ENCODE peak calls at places on chromosomes 1 and 21, in nine cellular contexts. X is PC-3, G is HCT116, J is fibroblast of lung, M is neuronal stem cell, O is trophoblast cell, B is H1, E is H9, R is endothelial cell of umbilical vein. P is an unnamed sample. For H3K4me1, the result is how much of the 10 kb centered on the place peaks cover.

GRCh38 chr1:41192456-41193188 is 49.5 kb downstream of the SCMH1 start:
- DNase-seq in X (no peak), G (no peak), J (no peak), M (no peak), O (no peak), B (no peak), E (no peak), R (no peak), P (no peak)

GRCh38 chr1:25793585-25794170 is 6.3 kb upstream of the SELENON start:
- DNase-seq in X (no peak), G (no peak), J (no peak), M (no peak), O (no peak), B (no peak), E (no peak), R (no peak), P (no peak)

GRCh38 chr21:43884861-43885370 is 19.9 kb downstream of the AGPAT3 start:
- DNase-seq in X (no peak), G (no peak), J (no peak), M (no peak), O (no peak), B (no peak), E (no peak), R (no peak), P (no peak)

GRCh38 chr1:24749886-24750285 is 4.6 kb downstream of the CLIC4 start:
- DNase-seq in X (no peak), G (no peak), J (peak), M (no peak), O (no peak), B (no peak), E (no peak), R (no peak), P (no peak)

GRCh38 chr1:94920061-94920460 is 6.8 kb downstream of the CNN3 start:
- DNase-seq in X (no peak), G (no peak), J (no peak), M (no peak), O (no peak), B (no peak), E (no peak), R (peak), P (no peak)

GRCh38 chr1:150564051-150564991 is 15.1 kb downstream of the MCL1 start:
- DNase-seq in X (no peak), G (no peak), J (no peak), M (no peak), O (no peak), B (no peak), E (no peak), R (no peak), P (no peak)

GRCh38 chr21:34908424-34909055 is 140.6 kb downstream of the RUNX1 start:
- DNase-seq in X (peak), G (no peak), J (no peak), M (no peak), O (peak), B (no peak), E (no peak), R (no peak), P (no peak)

GRCh38 chr21:28903448-28903847 is 89.2 kb downstream of the LTN1 start:
- DNase-seq in X (no peak), G (no peak), J (no peak), M (no peak), O (no peak), B (no peak), E (no peak), R (no peak), P (no peak)

GRCh38 chr1:156627313-156627880 is 8.2 kb downstream of the HAPLN2 start:
- DNase-seq in X (peak), G (peak), J (peak), M (no peak), O (peak), B (no peak), E (peak), R (peak), P (no peak)

GRCh38 chr1:59089922-59090457 is 206.9 kb upstream of the FGGY start:
- DNase-seq in X (peak), G (no peak), J (peak), M (no peak), O (no peak), B (no peak), E (no peak), R (no peak), P (no peak)

GRCh38 chr21:15894596-15894995 is 164.8 kb downstream of the USP25 start:
- DNase-seq in X (peak), G (no peak), J (peak), M (no peak), O (no peak), B (no peak), E (no peak), R (peak), P (no peak)

GRCh38 chr1:97091679-97092078 is 370.1 kb downstream of the PTBP2 start:
- DNase-seq in X (no peak), G (no peak), J (no peak), M (no peak), O (no peak), B (no peak), E (no peak), R (peak), P (no peak)

GRCh38 chr1:46673749-46674182 is 2.1 kb downstream of the TEX38 start:
- DNase-seq in X (peak), G (no peak), J (peak), M (no peak), O (peak), B (no peak), E (no peak), R (peak), P (no peak)

GRCh38 chr1:51310871-51311613 is 19.3 kb downstream of the TTC39A start:
- DNase-seq in X (no peak), G (no peak), J (no peak), M (no peak), O (no peak), B (no peak), E (no peak), R (peak), P (no peak)

GRCh38 chr1:59543211-59543668 is 246.3 kb downstream of the FGGY start:
- DNase-seq in X (no peak), G (no peak), J (no peak), M (no peak), O (no peak), B (no peak), E (no peak), R (no peak), P (no peak)

GRCh38 chr1:169368406-169368769 is 393 bp downstream of the BLZF1 start:
- DNase-seq in X (peak), G (no peak), J (peak), M (no peak), O (peak), B (no peak), E (peak), R (peak), P (no peak)

GRCh38 chr1:27284425-27285287 is 37.3 kb upstream of the TMEM222 start:
- DNase-seq in X (peak), G (peak), J (peak), M (peak), O (peak), B (no peak), E (peak), R (peak), P (peak)

GRCh38 chr1:169161512-169162194 is 55.2 kb downstream of the ATP1B1 start:
- DNase-seq in X (peak), G (peak), J (peak), M (no peak), O (no peak), B (no peak), E (no peak), R (no peak), P (no peak)

GRCh38 chr1:61606448-61607312 is 118.3 kb downstream of the TM2D1 start:
- DNase-seq in X (peak), G (no peak), J (peak), M (no peak), O (no peak), B (no peak), E (no peak), R (peak), P (no peak)

GRCh38 chr1:96309783-96310182 is 411.8 kb upstream of the PTBP2 start:
- DNase-seq in X (peak), G (no peak), J (peak), M (no peak), O (peak), B (no peak), E (no peak), R (no peak), P (peak)

GRCh38 chr1:46087891-46088290 is 44.5 kb downstream of the PIK3R3 start:
- DNase-seq in X (no peak), G (no peak), J (no peak), M (no peak), O (no peak), B (no peak), E (no peak), R (no peak), P (no peak)

GRCh38 chr21:31030367-31031106 is 7.7 kb downstream of the KRTAP19-8 start:
- DNase-seq in X (no peak), G (no peak), J (no peak), M (no peak), O (no peak), B (no peak), E (no peak), R (no peak), P (no peak)

GRCh38 chr1:37255111-37255795 is 219.1 kb upstream of the ZC3H12A start:
- DNase-seq in X (peak), G (no peak), J (no peak), M (peak), O (no peak), B (peak), E (peak), R (peak), P (no peak)

GRCh38 chr1:58062635-58063034 is 483.9 kb downstream of the OMA1 start:
- DNase-seq in X (no peak), G (no peak), J (no peak), M (no peak), O (peak), B (no peak), E (no peak), R (no peak), P (peak)

GRCh38 chr1:234281826-234282489 is 91.3 kb upstream of the COA6 start:
- DNase-seq in X (no peak), G (no peak), J (no peak), M (peak), O (no peak), B (no peak), E (no peak), R (no peak), P (no peak)

GRCh38 chr1:59592924-59593323 is 221.8 kb upstream of the HOOK1 start:
- DNase-seq in X (no peak), G (no peak), J (no peak), M (no peak), O (no peak), B (no peak), E (no peak), R (no peak), P (no peak)

GRCh38 chr21:20971296-20971921 is 26.8 kb upstream of the NCAM2 start:
- DNase-seq in X (peak), G (no peak), J (peak), M (peak), O (peak), B (peak), E (peak), R (peak), P (no peak)

GRCh38 chr1:54273092-54273836 is 73.3 kb downstream of the MRPL37 start:
- DNase-seq in X (no peak), G (no peak), J (peak), M (peak), O (no peak), B (no peak), E (peak), R (peak), P (no peak)

GRCh38 chr1:25065246-25066238 is 135.5 kb upstream of the RUNX3 start:
- DNase-seq in X (no peak), G (no peak), J (peak), M (no peak), O (peak), B (no peak), E (no peak), R (no peak), P (no peak)

GRCh38 chr1:63294797-63295594 is 27.4 kb upstream of the FOXD3 start:
- DNase-seq in X (no peak), G (no peak), J (no peak), M (no peak), O (no peak), B (peak), E (peak), R (no peak), P (no peak)

GRCh38 chr1:179968284-179968993 is 13.8 kb downstream of the CEP350 start:
- DNase-seq in X (no peak), G (no peak), J (no peak), M (no peak), O (no peak), B (no peak), E (no peak), R (no peak), P (no peak)

GRCh38 chr1:2237773-2238172 is 9.7 kb downstream of the SKI start:
- DNase-seq in X (no peak), G (no peak), J (no peak), M (no peak), O (no peak), B (no peak), E (peak), R (no peak), P (no peak)

GRCh38 chr21:46227811-46228344 is 696 bp downstream of the LSS start:
- DNase-seq in X (no peak), G (no peak), J (no peak), M (no peak), O (no peak), B (no peak), E (no peak), R (peak), P (no peak)

GRCh38 chr1:200226268-200226968 is 183.4 kb downstream of the ZNF281 start:
- DNase-seq in X (no peak), G (no peak), J (peak), M (no peak), O (no peak), B (peak), E (peak), R (peak), P (no peak)

DNA sequence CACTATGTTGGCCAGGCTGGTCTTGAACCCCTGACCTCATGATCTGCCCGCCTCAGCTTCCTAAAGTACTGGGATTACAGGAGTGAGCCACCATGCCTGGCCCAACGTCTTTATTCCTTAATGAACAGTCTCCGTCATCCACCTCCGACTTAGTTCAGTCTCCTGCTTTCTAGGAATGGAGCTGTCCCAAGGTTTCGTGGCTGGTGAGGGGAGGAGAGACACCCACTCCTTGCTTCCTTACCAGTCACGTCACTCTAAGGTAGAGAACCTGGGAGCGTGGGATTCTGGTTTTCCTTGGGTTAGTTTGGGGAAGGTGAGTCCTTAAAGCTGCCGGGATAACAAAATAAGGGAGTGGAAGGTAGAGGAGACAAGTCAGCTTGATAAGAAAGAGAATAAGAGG is 55.0 kb upstream of the ATP2B4 start:
- DNase-seq in X (no peak), G (no peak), J (peak), M (no peak), O (no peak), B (no peak), E (no peak), R (no peak), P (no peak)
- H2AFZ ChIP-seq in X (no peak), G (no peak), J (no peak), M (peak), O (no peak), B (no peak), E (no peak), R (no peak), P (no peak)

DNA sequence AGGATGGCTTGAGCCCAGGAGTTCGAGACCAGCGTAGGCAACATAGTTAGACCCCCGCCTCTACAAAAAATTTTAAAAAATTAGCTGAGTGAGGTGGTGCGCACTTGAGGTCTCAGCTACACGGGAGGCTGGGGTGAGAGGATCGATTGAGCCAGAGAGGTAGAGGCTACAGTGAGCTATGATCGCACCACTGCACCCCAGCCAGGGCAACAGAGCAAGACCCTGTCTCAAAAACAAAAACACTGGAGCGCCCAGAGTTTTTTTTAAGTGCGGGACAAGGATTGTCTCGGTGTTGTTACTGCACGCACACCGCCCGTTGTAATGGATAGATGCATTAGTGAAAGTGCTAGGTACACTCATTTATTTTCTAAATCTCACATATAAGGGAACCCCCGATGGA is 37.1 kb downstream of the PIK3CD start:
- DNase-seq in X (no peak), G (no peak), J (no peak), M (no peak), O (no peak), B (no peak), E (no peak), R (no peak), P (no peak)
- H3K9ac ChIP-seq in X (peak), G (peak), J (no peak), M (no peak), O (no peak), B (no peak), E (no peak), R (no peak), P (peak)

DNA sequence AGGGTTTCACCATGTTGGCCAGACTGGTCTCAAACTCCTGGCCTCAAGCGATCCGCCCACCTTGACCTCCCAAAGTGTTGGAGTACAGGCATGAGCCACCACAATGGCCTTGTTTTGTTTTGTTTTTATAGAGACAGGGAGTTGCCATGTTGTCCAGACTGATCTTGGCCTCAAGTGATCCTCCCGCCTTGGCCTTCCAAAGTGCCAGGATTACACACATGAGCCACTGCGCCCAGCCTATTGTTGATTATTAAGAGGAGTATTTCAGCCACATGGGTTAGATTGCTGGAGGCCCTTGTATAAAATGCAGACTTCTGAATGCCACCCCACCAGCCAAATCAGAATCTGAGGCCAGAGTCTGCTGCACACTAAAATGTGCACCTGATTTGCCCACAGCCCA is 57.2 kb upstream of the ANGPTL1 start:
- DNase-seq in X (no peak), G (no peak), J (no peak), M (no peak), O (no peak), B (no peak), E (no peak), R (no peak), P (no peak)
- H3K4me1 ChIP-seq in X (under half), G (under half), J (under half), M (under half), O (under half), B (under half), E (under half), R (under half), P (under half)

DNA sequence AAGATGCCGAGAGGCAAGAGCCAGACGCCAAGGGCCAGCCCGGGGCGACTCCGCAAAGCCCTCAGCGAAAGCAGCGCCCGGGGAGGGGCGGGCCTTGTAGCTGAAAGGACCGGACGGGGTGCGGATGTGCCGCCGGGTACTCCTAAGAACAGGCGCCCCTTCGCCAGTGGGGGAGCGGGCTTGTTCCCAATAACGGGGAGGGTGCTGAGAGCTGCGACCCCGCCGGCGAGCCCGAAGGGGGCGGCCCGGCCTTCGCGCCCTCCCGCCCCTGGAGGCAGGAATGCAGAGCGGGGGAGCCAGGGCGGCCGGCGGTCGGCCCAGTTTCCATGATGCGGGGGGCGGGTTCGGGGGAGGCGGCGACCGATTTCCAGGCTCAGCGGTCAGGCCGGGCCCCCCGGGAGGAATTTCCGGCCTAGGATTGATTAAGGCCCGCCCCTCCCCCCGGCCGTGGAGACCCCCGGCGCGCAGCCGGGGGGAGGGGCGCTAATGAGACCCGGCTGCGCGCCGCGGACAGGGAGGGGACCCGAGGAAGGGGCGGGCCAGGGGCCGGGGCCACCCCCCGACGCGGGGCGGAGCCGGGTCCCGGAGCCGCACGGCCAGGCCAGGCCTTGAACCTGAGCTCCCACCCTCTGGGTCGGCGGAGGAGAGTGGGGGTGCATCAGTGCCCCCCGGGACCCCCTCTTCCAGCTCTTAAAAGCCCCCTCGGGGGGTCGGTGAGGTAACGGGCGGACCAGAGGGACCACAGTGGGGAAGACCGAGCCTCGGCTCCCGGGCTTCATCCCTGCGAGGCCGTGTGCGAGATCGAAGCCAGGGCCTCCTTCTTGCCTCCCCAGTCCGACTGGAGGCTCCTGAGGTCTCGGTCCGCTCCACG is 898 bp upstream of the TMEM200B start:
- DNase-seq in X (peak), G (peak), J (peak), M (peak), O (peak), B (peak), E (peak), R (peak), P (no peak)
- H2AFZ ChIP-seq in X (peak), G (no peak), J (peak), M (peak), O (peak), B (no peak), E (no peak), R (peak), P (peak)

GRCh38 chr1:15851251-15852035 is 3.9 kb downstream of the SPEN start:
- DNase-seq in X (no peak), G (no peak), J (peak), M (no peak), O (no peak), B (no peak), E (no peak), R (peak), P (no peak)
- H3K9ac ChIP-seq in X (peak), G (no peak), J (no peak), M (no peak), O (no peak), B (no peak), E (no peak), R (peak), P (peak)

DNA sequence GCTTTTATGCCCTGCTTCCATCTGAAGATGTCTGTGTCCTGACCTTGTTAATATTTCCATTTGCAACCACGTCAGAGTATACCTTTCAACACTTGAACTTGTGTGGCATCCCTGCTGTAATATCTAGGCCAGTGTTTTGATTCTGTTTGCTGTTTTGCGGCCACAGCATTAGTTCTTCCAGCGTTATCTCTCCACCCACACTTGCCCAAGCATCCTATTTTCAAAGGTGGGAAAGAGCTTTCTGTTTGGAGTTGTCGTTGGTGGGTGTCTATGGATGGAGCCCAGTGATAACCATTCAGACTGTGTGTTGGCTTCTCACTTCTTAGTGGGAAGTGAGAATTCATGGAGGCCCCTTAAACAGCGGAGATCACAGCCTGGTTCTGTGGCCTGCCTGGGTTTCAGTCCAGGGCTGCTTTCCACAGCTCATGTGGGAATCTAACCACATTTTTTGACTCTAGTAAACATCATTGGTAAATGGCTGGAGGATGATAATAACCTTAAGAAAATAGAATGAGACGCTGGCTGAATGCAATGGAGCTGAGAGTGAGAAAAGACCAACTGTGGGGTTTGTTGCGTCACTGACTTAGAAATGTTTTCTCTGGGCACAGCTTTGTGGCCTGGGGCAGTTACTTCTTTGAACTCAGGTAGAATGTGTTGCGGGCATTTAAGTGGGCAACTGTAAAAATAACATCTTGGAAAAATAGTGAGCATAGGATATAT is 7.6 kb downstream of the TENT5C start:
- DNase-seq in X (no peak), G (no peak), J (peak), M (no peak), O (no peak), B (no peak), E (peak), R (no peak), P (no peak)
- H3K4me1 ChIP-seq in X (under half), G (under half), J (under half), M (under half), O (under half), B (under half), E (under half), R (under half), P (under half)

P was measured in keratinocyte.